ENCODE peak calls at places on chromosomes 7 and 10, in nine cellular contexts. Z, W, E, V, H, N, Y, Q and S are unnamed samples.

GRCh38 chr7:9250876-9251275 is 817.5 kb downstream of the NXPH1 start:
- DNase-seq in Z (no peak), W (no peak), E (no peak), V (no peak), H (no peak), N (peak; percentile 50), Y (no peak), Q (no peak), S (no peak)

GRCh38 chr7:39417642-39418041 is 148.6 kb upstream of the YAE1 start:
- DNase-seq in Z (no peak), W (no peak), E (no peak), V (no peak), H (no peak), N (no peak), Y (no peak), Q (no peak), S (no peak)

GRCh38 chr7:105001652-105002184 is 12.3 kb upstream of the KMT2E start:
- DNase-seq in Z (no peak), W (no peak), E (no peak), V (no peak), H (no peak), N (no peak), Y (no peak), Q (no peak), S (no peak)

GRCh38 chr10:123742751-123743440 is 76.7 kb downstream of the GPR26 start:
- DNase-seq in Z (no peak), W (no peak), E (no peak), V (no peak), H (no peak), N (no peak), Y (no peak), Q (no peak), S (no peak)

GRCh38 chr10:102119417-102120141 is 589 bp downstream of the LDB1 start:
- DNase-seq in Z (peak; percentile 82), W (peak; percentile 85), E (peak; percentile 48), V (peak; percentile 69), H (peak; percentile 67), N (peak; percentile 81), Y (no peak), Q (peak; percentile 80), S (peak; percentile 28)

GRCh38 chr7:39249635-39250034 is 271.9 kb downstream of the POU6F2 start:
- DNase-seq in Z (no peak), W (no peak), E (no peak), V (no peak), H (no peak), N (no peak), Y (no peak), Q (no peak), S (no peak)

GRCh38 chr10:78977761-78978305 is 90.9 kb upstream of the ZMIZ1 start:
- DNase-seq in Z (no peak), W (peak; percentile 73), E (no peak), V (peak; percentile 67), H (no peak), N (no peak), Y (no peak), Q (peak; percentile 78), S (no peak)

GRCh38 chr7:50210706-50211115 is 93.8 kb upstream of the IKZF1 start:
- DNase-seq in Z (no peak), W (no peak), E (no peak), V (no peak), H (no peak), N (peak; percentile 64), Y (no peak), Q (no peak), S (no peak)

GRCh38 chr7:120725376-120726039 is 132.4 kb downstream of the TSPAN12 start:
- DNase-seq in Z (no peak), W (no peak), E (no peak), V (no peak), H (no peak), N (no peak), Y (no peak), Q (no peak), S (no peak)

GRCh38 chr10:79061441-79062315 is 7.1 kb upstream of the ZMIZ1 start:
- DNase-seq in Z (peak; percentile 20), W (no peak), E (no peak), V (no peak), H (peak; percentile 6), N (peak; percentile 69), Y (no peak), Q (peak; percentile 50), S (no peak)

GRCh38 chr10:49749556-49750491 is 12.3 kb downstream of the OGDHL start:
- DNase-seq in Z (peak; percentile 9), W (no peak), E (no peak), V (peak; percentile 18), H (no peak), N (peak; percentile 64), Y (no peak), Q (no peak), S (no peak)

GRCh38 chr7:27191716-27192545 is 6.9 kb upstream of the HOXA11 start:
- DNase-seq in Z (peak; percentile 70), W (no peak), E (no peak), V (no peak), H (no peak), N (no peak), Y (no peak), Q (peak; percentile 61), S (no peak)

GRCh38 chr7:106110238-106110560 is 1.9 kb downstream of the SYPL1 start:
- DNase-seq in Z (no peak), W (no peak), E (no peak), V (no peak), H (no peak), N (no peak), Y (no peak), Q (no peak), S (no peak)

GRCh38 chr7:101232141-101232821 is 5.3 kb downstream of the CLDN15 start:
- DNase-seq in Z (peak; percentile 91), W (no peak), E (no peak), V (peak; percentile 66), H (peak; percentile 67), N (peak; percentile 71), Y (no peak), Q (peak; percentile 84), S (no peak)
- H3K4me3 ChIP-seq in Z (peak overlapping the region; percentile 29), W (no peak overlapping the region), E (no peak overlapping the region), V (peak overlapping the region; percentile 36), H (peak overlapping the region; percentile 51), N (peak overlapping the region; percentile 15), Y (peak overlapping the region; percentile 28), Q (peak overlapping the region; percentile 44), S (no peak overlapping the region)

DNA sequence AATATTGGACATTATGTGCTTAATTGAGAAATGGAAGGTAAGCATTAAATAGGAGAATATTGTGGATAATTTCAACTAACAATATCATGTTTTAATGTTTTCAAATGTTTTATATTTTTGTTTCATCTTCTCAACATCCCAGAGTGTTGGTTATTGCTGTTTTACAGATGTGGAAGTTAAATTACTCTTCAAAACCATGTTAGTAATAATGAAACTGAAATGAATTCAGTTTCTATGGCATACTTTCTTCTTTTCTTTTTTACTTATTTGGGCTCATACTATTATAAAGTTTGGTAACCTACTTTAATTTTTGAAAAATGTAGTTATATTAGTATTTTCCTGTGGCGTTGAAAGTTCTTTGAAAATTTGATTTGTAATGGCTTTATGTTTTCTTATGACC is 4.2 kb downstream of the GLRX3 start:
- DNase-seq in Z (no peak), W (no peak), E (no peak), V (no peak), H (no peak), N (no peak), Y (no peak), Q (no peak), S (no peak)
- H3K4me1 ChIP-seq in Z (peaks cover 3% of the 10 kb centered on the region), W (peaks cover 33% of the 10 kb centered on the region), E (peaks cover 62% of the 10 kb centered on the region), V (peaks cover 22% of the 10 kb centered on the region), H (peaks cover 15% of the 10 kb centered on the region), N (peaks cover 77% of the 10 kb centered on the region), Y (peaks cover 70% of the 10 kb centered on the region), Q (peaks cover 27% of the 10 kb centered on the region), S (peaks cover 21% of the 10 kb centered on the region)

DNA sequence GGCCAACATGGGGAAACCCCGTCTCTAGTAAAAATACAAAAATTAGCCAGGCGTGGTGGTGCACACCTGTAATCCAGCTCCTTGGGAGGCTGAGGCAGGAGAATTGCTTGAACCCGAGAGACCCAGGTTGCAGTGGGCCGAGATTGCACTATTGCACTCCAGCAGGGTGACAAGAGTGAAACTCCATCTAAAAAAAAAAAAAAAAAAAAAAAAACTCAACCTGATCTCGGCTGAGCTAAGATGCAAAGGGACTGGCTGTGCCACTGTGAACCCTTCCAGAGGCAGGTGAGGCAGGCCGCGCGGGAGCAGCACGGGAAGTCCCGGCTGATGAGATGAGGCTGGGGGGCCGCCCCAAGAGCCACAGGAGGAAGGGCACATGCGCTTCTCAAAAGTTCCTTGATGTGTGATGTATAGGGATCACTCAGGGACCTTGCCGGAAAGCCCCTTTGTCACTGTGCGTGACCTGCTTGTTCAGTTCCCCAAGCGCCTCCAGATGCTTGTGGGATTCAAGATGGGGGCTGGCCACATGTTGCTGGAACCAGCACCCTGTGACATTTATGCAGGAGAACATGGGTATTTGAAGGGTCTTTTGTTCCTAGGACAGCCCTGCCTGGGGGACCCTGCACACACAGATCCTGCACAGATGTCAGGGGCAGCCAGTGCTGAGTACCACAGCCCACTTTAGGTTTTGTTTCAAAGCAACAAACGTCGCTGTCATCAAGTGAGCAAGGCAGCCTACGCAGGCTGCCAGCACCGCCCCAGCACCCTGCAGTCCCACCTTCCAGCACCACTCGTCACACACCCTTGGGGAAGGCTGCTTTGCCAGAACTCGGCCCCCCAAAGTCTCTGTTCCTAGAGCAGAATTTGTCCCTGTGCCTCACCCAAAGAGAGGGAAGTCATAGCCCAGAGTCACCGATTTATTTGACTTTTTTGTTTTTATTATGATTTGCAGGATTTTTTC is 74.8 kb upstream of the SH2B2 start:
- DNase-seq in Z (no peak), W (no peak), E (no peak), V (no peak), H (no peak), N (no peak), Y (no peak), Q (no peak), S (no peak)
- H3K36me3 ChIP-seq in Z (no peaks in the 10 kb centered on the region), W (no peaks in the 10 kb centered on the region), E (peaks cover 7% of the 10 kb centered on the region), V (peaks cover 2% of the 10 kb centered on the region), H (no peaks in the 10 kb centered on the region), N (peaks cover 15% of the 10 kb centered on the region), Y (peaks cover 6% of the 10 kb centered on the region), Q (peaks cover 41% of the 10 kb centered on the region), S (no peaks in the 10 kb centered on the region)

GRCh38 chr7:134865001-134865845 is 85.8 kb downstream of the CALD1 start:
- DNase-seq in Z (no peak), W (no peak), E (peak; percentile 24), V (no peak), H (no peak), N (no peak), Y (no peak), Q (no peak), S (no peak)
- H3K4me3 ChIP-seq in Z (no peak overlapping the region), W (peak overlapping the region; percentile 12), E (peak overlapping the region; percentile 63), V (no peak overlapping the region), H (no peak overlapping the region), N (no peak overlapping the region), Y (peak overlapping the region; percentile 16), Q (peak overlapping the region; percentile 20), S (peak overlapping the region; percentile 26)